ENCODE peak calls at places on chromosomes 3 and 15, in ten cellular contexts. One of them, this sample, is unnamed.

GRCh38 chr3:151191095-151191494 is 11.9 kb downstream of the GPR171 start:
- DNase-seq in Panc1: no peak
- DNase-seq in right atrium auricular region: no peak
- DNase-seq in mesenchymal stem cell: no peak
- DNase-seq in fibroblast of mammary gland: no peak
- DNase-seq in dorsolateral prefrontal cortex: no peak
- DNase-seq in skeletal muscle cell: no peak
- DNase-seq in tibial artery: no peak
- DNase-seq in AG04449: no peak
- DNase-seq in SJSA1: no peak
- DNase-seq in this sample: no peak

GRCh38 chr3:64109438-64109837 is 86.1 kb upstream of the PSMD6 start:
- DNase-seq in tibial artery: no peak
- DNase-seq in Panc1: no peak
- DNase-seq in mesenchymal stem cell: no peak
- DNase-seq in SJSA1: no peak
- DNase-seq in AG04449: no peak
- DNase-seq in dorsolateral prefrontal cortex: no peak
- DNase-seq in skeletal muscle cell: no peak
- DNase-seq in right atrium auricular region: no peak
- DNase-seq in fibroblast of mammary gland: no peak
- DNase-seq in this sample: no peak

GRCh38 chr3:51389423-51390183 is 1.5 kb upstream of the RBM15B start:
- DNase-seq in AG04449: no peak
- DNase-seq in Panc1: peak; percentile 10
- DNase-seq in right atrium auricular region: peak; percentile 59
- DNase-seq in dorsolateral prefrontal cortex: peak; percentile 59
- DNase-seq in skeletal muscle cell: no peak
- DNase-seq in mesenchymal stem cell: peak; percentile 68
- DNase-seq in fibroblast of mammary gland: peak; percentile 52
- DNase-seq in tibial artery: no peak
- DNase-seq in SJSA1: peak; percentile 36
- DNase-seq in this sample: no peak

GRCh38 chr15:82942691-82943090 is 9.8 kb downstream of the HOMER2 start:
- DNase-seq in AG04449: no peak
- DNase-seq in SJSA1: no peak
- DNase-seq in mesenchymal stem cell: no peak
- DNase-seq in tibial artery: no peak
- DNase-seq in right atrium auricular region: no peak
- DNase-seq in Panc1: no peak
- DNase-seq in skeletal muscle cell: no peak
- DNase-seq in dorsolateral prefrontal cortex: no peak
- DNase-seq in fibroblast of mammary gland: peak; percentile 55
- DNase-seq in this sample: no peak

GRCh38 chr3:27468283-27468886 is 15.8 kb downstream of the SLC4A7 start:
- DNase-seq in mesenchymal stem cell: no peak
- DNase-seq in fibroblast of mammary gland: no peak
- DNase-seq in skeletal muscle cell: no peak
- DNase-seq in tibial artery: no peak
- DNase-seq in right atrium auricular region: no peak
- DNase-seq in SJSA1: no peak
- DNase-seq in AG04449: no peak
- DNase-seq in Panc1: no peak
- DNase-seq in dorsolateral prefrontal cortex: no peak
- DNase-seq in this sample: no peak

GRCh38 chr3:154018100-154018696 is 103.0 kb upstream of the ARHGEF26 start:
- DNase-seq in mesenchymal stem cell: peak; percentile 27
- DNase-seq in right atrium auricular region: no peak
- DNase-seq in SJSA1: no peak
- DNase-seq in fibroblast of mammary gland: peak; percentile 22
- DNase-seq in tibial artery: no peak
- DNase-seq in skeletal muscle cell: no peak
- DNase-seq in dorsolateral prefrontal cortex: no peak
- DNase-seq in Panc1: no peak
- DNase-seq in AG04449: no peak
- DNase-seq in this sample: peak; percentile 21

GRCh38 chr3:25476639-25477038 is 48.6 kb downstream of the RARB start:
- DNase-seq in AG04449: no peak
- DNase-seq in tibial artery: no peak
- DNase-seq in Panc1: no peak
- DNase-seq in right atrium auricular region: no peak
- DNase-seq in skeletal muscle cell: no peak
- DNase-seq in dorsolateral prefrontal cortex: no peak
- DNase-seq in mesenchymal stem cell: no peak
- DNase-seq in SJSA1: no peak
- DNase-seq in fibroblast of mammary gland: no peak
- DNase-seq in this sample: no peak

GRCh38 chr3:15315003-15315402 is 17.4 kb downstream of the SH3BP5 start:
- DNase-seq in SJSA1: no peak
- DNase-seq in skeletal muscle cell: no peak
- DNase-seq in fibroblast of mammary gland: peak; percentile 53
- DNase-seq in Panc1: no peak
- DNase-seq in tibial artery: peak; percentile 86
- DNase-seq in AG04449: no peak
- DNase-seq in mesenchymal stem cell: no peak
- DNase-seq in right atrium auricular region: no peak
- DNase-seq in dorsolateral prefrontal cortex: no peak
- DNase-seq in this sample: no peak

GRCh38 chr15:69815793-69816192 is 281.9 kb downstream of the TLE3 start:
- DNase-seq in right atrium auricular region: no peak
- DNase-seq in dorsolateral prefrontal cortex: no peak
- DNase-seq in Panc1: no peak
- DNase-seq in skeletal muscle cell: no peak
- DNase-seq in tibial artery: no peak
- DNase-seq in AG04449: no peak
- DNase-seq in fibroblast of mammary gland: no peak
- DNase-seq in SJSA1: no peak
- DNase-seq in mesenchymal stem cell: no peak
- DNase-seq in this sample: no peak

GRCh38 chr15:78360426-78360825 is 20.3 kb downstream of the CRABP1 start:
- DNase-seq in dorsolateral prefrontal cortex: no peak
- DNase-seq in mesenchymal stem cell: no peak
- DNase-seq in AG04449: no peak
- DNase-seq in tibial artery: peak; percentile 32
- DNase-seq in fibroblast of mammary gland: peak; percentile 3
- DNase-seq in right atrium auricular region: no peak
- DNase-seq in SJSA1: no peak
- DNase-seq in Panc1: no peak
- DNase-seq in skeletal muscle cell: no peak
- DNase-seq in this sample: peak; percentile 69

DNA sequence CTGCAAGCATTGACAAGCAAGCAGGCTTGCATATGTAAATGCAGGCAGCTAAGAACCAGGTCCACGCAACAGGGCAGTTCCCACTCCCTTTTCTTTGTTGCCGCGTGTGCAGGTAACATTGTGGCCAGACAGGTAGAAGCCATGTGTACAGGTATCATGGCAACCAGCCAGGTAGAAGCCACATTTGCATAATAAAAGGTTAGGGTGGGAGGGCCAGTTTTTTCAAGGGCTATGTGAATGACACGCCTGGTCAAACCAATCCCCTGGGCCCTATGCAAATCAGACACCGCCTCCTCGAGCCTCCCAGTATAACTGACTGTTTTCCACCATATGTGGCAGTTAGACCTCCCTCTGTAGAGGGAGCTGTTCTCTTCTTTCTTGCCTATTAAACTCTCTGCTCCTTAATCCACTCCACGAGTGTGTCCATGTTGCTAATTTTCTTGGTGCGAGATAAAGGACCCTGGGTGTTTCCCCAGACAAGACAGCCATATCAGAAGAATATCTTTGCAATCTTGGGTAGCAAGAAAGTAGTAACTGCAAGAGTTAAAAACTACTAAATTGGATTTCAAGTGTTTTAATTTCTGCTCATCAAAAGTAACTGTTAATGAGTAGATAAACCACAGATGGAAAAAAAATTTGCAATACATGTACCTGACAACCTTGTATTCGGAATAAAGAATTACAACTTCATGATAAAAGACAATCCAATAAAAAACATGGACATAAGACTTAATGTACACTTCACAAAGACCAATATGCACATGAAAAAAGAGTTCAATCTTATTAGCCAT is 21.8 kb downstream of the PCOLCE2 start:
- DNase-seq in tibial artery: no peak
- DNase-seq in Panc1: no peak
- DNase-seq in skeletal muscle cell: no peak
- DNase-seq in fibroblast of mammary gland: no peak
- DNase-seq in SJSA1: no peak
- DNase-seq in dorsolateral prefrontal cortex: no peak
- DNase-seq in AG04449: no peak
- DNase-seq in right atrium auricular region: no peak
- DNase-seq in mesenchymal stem cell: no peak
- DNase-seq in this sample: no peak
- H3K4me3 ChIP-seq in tibial artery: no peak overlapping the region
- H3K4me3 ChIP-seq in Panc1: no peak overlapping the region
- H3K4me3 ChIP-seq in skeletal muscle cell: no peak overlapping the region
- H3K4me3 ChIP-seq in fibroblast of mammary gland: no peak overlapping the region
- H3K4me3 ChIP-seq in SJSA1: no peak overlapping the region
- H3K4me3 ChIP-seq in dorsolateral prefrontal cortex: no peak overlapping the region
- H3K4me3 ChIP-seq in AG04449: no peak overlapping the region
- H3K4me3 ChIP-seq in right atrium auricular region: no peak overlapping the region
- H3K4me3 ChIP-seq in mesenchymal stem cell: no peak overlapping the region
- H3K4me3 ChIP-seq in this sample: no peak overlapping the region

GRCh38 chr3:69772152-69772867 is 33.0 kb downstream of the MITF start:
- DNase-seq in fibroblast of mammary gland: no peak
- DNase-seq in mesenchymal stem cell: no peak
- DNase-seq in Panc1: no peak
- DNase-seq in right atrium auricular region: no peak
- DNase-seq in SJSA1: no peak
- DNase-seq in dorsolateral prefrontal cortex: no peak
- DNase-seq in AG04449: no peak
- DNase-seq in skeletal muscle cell: no peak
- DNase-seq in tibial artery: no peak
- DNase-seq in this sample: no peak

GRCh38 chr3:69770976-69771634 is 31.8 kb downstream of the MITF start:
- DNase-seq in dorsolateral prefrontal cortex: no peak
- DNase-seq in SJSA1: peak; percentile 35
- DNase-seq in Panc1: peak; percentile 82
- DNase-seq in skeletal muscle cell: no peak
- DNase-seq in tibial artery: no peak
- DNase-seq in mesenchymal stem cell: peak; percentile 91
- DNase-seq in fibroblast of mammary gland: peak; percentile 62
- DNase-seq in right atrium auricular region: no peak
- DNase-seq in AG04449: no peak
- DNase-seq in this sample: peak; percentile 56

GRCh38 chr3:69768436-69768835 is 29.2 kb downstream of the MITF start:
- DNase-seq in right atrium auricular region: no peak
- DNase-seq in mesenchymal stem cell: no peak
- DNase-seq in fibroblast of mammary gland: no peak
- DNase-seq in dorsolateral prefrontal cortex: no peak
- DNase-seq in tibial artery: no peak
- DNase-seq in Panc1: no peak
- DNase-seq in AG04449: no peak
- DNase-seq in skeletal muscle cell: no peak
- DNase-seq in SJSA1: no peak
- DNase-seq in this sample: no peak

GRCh38 chr3:69767571-69767970 is 28.3 kb downstream of the MITF start:
- DNase-seq in fibroblast of mammary gland: no peak
- DNase-seq in SJSA1: no peak
- DNase-seq in Panc1: no peak
- DNase-seq in mesenchymal stem cell: no peak
- DNase-seq in skeletal muscle cell: no peak
- DNase-seq in tibial artery: no peak
- DNase-seq in dorsolateral prefrontal cortex: peak; percentile 92
- DNase-seq in right atrium auricular region: no peak
- DNase-seq in AG04449: no peak
- DNase-seq in this sample: no peak

GRCh38 chr3:69770219-69770618 is 31.0 kb downstream of the MITF start:
- DNase-seq in right atrium auricular region: no peak
- DNase-seq in tibial artery: no peak
- DNase-seq in AG04449: no peak
- DNase-seq in dorsolateral prefrontal cortex: no peak
- DNase-seq in fibroblast of mammary gland: no peak
- DNase-seq in SJSA1: peak; percentile 65
- DNase-seq in Panc1: peak; percentile 88
- DNase-seq in skeletal muscle cell: no peak
- DNase-seq in mesenchymal stem cell: no peak
- DNase-seq in this sample: no peak
- H3K4me3 ChIP-seq in right atrium auricular region: no peak overlapping the region
- H3K4me3 ChIP-seq in tibial artery: no peak overlapping the region
- H3K4me3 ChIP-seq in AG04449: no peak overlapping the region
- H3K4me3 ChIP-seq in dorsolateral prefrontal cortex: no peak overlapping the region
- H3K4me3 ChIP-seq in fibroblast of mammary gland: no peak overlapping the region
- H3K4me3 ChIP-seq in SJSA1: no peak overlapping the region
- H3K4me3 ChIP-seq in Panc1: no peak overlapping the region
- H3K4me3 ChIP-seq in skeletal muscle cell: no peak overlapping the region
- H3K4me3 ChIP-seq in mesenchymal stem cell: no peak overlapping the region
- H3K4me3 ChIP-seq in this sample: no peak overlapping the region

GRCh38 chr3:192409838-192410683 is 317.3 kb downstream of the FGF12 start:
- DNase-seq in SJSA1: no peak
- DNase-seq in tibial artery: no peak
- DNase-seq in right atrium auricular region: no peak
- DNase-seq in Panc1: no peak
- DNase-seq in fibroblast of mammary gland: no peak
- DNase-seq in dorsolateral prefrontal cortex: peak; percentile 32
- DNase-seq in mesenchymal stem cell: peak; percentile 20
- DNase-seq in skeletal muscle cell: no peak
- DNase-seq in AG04449: no peak
- DNase-seq in this sample: no peak

GRCh38 chr3:192410684-192410960 is 316.7 kb downstream of the FGF12 start:
- DNase-seq in skeletal muscle cell: no peak
- DNase-seq in AG04449: no peak
- DNase-seq in Panc1: no peak
- DNase-seq in tibial artery: no peak
- DNase-seq in SJSA1: no peak
- DNase-seq in mesenchymal stem cell: no peak
- DNase-seq in fibroblast of mammary gland: no peak
- DNase-seq in dorsolateral prefrontal cortex: peak; percentile 23
- DNase-seq in right atrium auricular region: no peak
- DNase-seq in this sample: no peak

GRCh38 chr3:192408721-192409151 is 318.6 kb downstream of the FGF12 start:
- DNase-seq in tibial artery: no peak
- DNase-seq in skeletal muscle cell: no peak
- DNase-seq in fibroblast of mammary gland: no peak
- DNase-seq in SJSA1: no peak
- DNase-seq in AG04449: no peak
- DNase-seq in right atrium auricular region: no peak
- DNase-seq in mesenchymal stem cell: peak; percentile 5
- DNase-seq in Panc1: no peak
- DNase-seq in dorsolateral prefrontal cortex: peak; percentile 22
- DNase-seq in this sample: no peak

GRCh38 chr3:192408007-192408655 is 319.2 kb downstream of the FGF12 start:
- DNase-seq in Panc1: no peak
- DNase-seq in tibial artery: peak; percentile 64
- DNase-seq in skeletal muscle cell: no peak
- DNase-seq in mesenchymal stem cell: peak; percentile 7
- DNase-seq in dorsolateral prefrontal cortex: peak; percentile 28
- DNase-seq in SJSA1: no peak
- DNase-seq in AG04449: no peak
- DNase-seq in right atrium auricular region: no peak
- DNase-seq in fibroblast of mammary gland: no peak
- DNase-seq in this sample: no peak

GRCh38 chr3:192409203-192409837 is 318.0 kb downstream of the FGF12 start:
- DNase-seq in dorsolateral prefrontal cortex: no peak
- DNase-seq in AG04449: no peak
- DNase-seq in right atrium auricular region: no peak
- DNase-seq in Panc1: no peak
- DNase-seq in skeletal muscle cell: no peak
- DNase-seq in SJSA1: no peak
- DNase-seq in tibial artery: peak; percentile 66
- DNase-seq in mesenchymal stem cell: peak; percentile 31
- DNase-seq in fibroblast of mammary gland: peak; percentile 19
- DNase-seq in this sample: no peak
- H3K4me3 ChIP-seq in dorsolateral prefrontal cortex: peak overlapping the region; percentile 72
- H3K4me3 ChIP-seq in AG04449: peak overlapping the region; percentile 4
- H3K4me3 ChIP-seq in right atrium auricular region: peak overlapping the region; percentile 44
- H3K4me3 ChIP-seq in Panc1: peak overlapping the region; percentile 33
- H3K4me3 ChIP-seq in skeletal muscle cell: peak overlapping the region; percentile 47
- H3K4me3 ChIP-seq in SJSA1: no peak overlapping the region
- H3K4me3 ChIP-seq in tibial artery: peak overlapping the region; percentile 55
- H3K4me3 ChIP-seq in mesenchymal stem cell: peak overlapping the region; percentile 74
- H3K4me3 ChIP-seq in fibroblast of mammary gland: peak overlapping the region; percentile 21
- H3K4me3 ChIP-seq in this sample: peak overlapping the region; percentile 6

GRCh38 chr15:75363786-75364185 is 4.6 kb downstream of the MAN2C1 start:
- DNase-seq in Panc1: no peak
- DNase-seq in dorsolateral prefrontal cortex: no peak
- DNase-seq in fibroblast of mammary gland: no peak
- DNase-seq in AG04449: no peak
- DNase-seq in right atrium auricular region: no peak
- DNase-seq in skeletal muscle cell: no peak
- DNase-seq in SJSA1: no peak
- DNase-seq in mesenchymal stem cell: no peak
- DNase-seq in tibial artery: no peak
- DNase-seq in this sample: no peak
- H3K4me3 ChIP-seq in Panc1: no peak overlapping the region
- H3K4me3 ChIP-seq in dorsolateral prefrontal cortex: no peak overlapping the region
- H3K4me3 ChIP-seq in fibroblast of mammary gland: no peak overlapping the region
- H3K4me3 ChIP-seq in AG04449: no peak overlapping the region
- H3K4me3 ChIP-seq in right atrium auricular region: no peak overlapping the region
- H3K4me3 ChIP-seq in skeletal muscle cell: no peak overlapping the region
- H3K4me3 ChIP-seq in SJSA1: no peak overlapping the region
- H3K4me3 ChIP-seq in mesenchymal stem cell: no peak overlapping the region
- H3K4me3 ChIP-seq in tibial artery: no peak overlapping the region
- H3K4me3 ChIP-seq in this sample: no peak overlapping the region